ENCODE peak calls at places on chromosome 12, in six cellular contexts. B, S, Q, N, G and H are unnamed samples.

GRCh38 chr12:79782197-79782890 is 91.6 kb upstream of the PAWR start:
- DNase-seq in B (no peak), G (no peak), N (no peak), S (peak; percentile 72), Q (no peak), H (no peak)

GRCh38 chr12:93521225-93521854 is 51.1 kb upstream of the SOCS2 start:
- DNase-seq in G (no peak), Q (no peak), S (peak; percentile 19), B (no peak), N (no peak), H (no peak)

GRCh38 chr12:21775130-21775920 is 819 bp upstream of the KCNJ8 start:
- DNase-seq in Q (no peak), S (no peak), B (no peak), G (no peak), N (no peak), H (no peak)

GRCh38 chr12:48694038-48694437 is 12.0 kb upstream of the KANSL2 start:
- DNase-seq in Q (no peak), S (no peak), G (no peak), N (no peak), B (no peak), H (no peak)

GRCh38 chr12:106487664-106488063 is 95.1 kb upstream of the RFX4 start:
- DNase-seq in N (no peak), B (no peak), S (no peak), G (no peak), Q (no peak), H (no peak)

GRCh38 chr12:1213205-1213604 is 222.2 kb downstream of the ERC1 start:
- DNase-seq in B (no peak), S (no peak), N (no peak), G (no peak), Q (peak; percentile 50), H (no peak)

GRCh38 chr12:52210186-52210924 is 18.5 kb upstream of the KRT80 start:
- DNase-seq in Q (no peak), S (peak; percentile 56), B (no peak), N (no peak), G (no peak), H (no peak)

GRCh38 chr12:37541356-37541755 is 775.2 kb upstream of the ALG10B start:
- DNase-seq in G (no peak), B (no peak), N (no peak), S (no peak), Q (no peak), H (no peak)

GRCh38 chr12:12441891-12442461 is 85.1 kb downstream of the BORCS5 start:
- DNase-seq in B (no peak), N (no peak), S (peak; percentile 39), Q (no peak), G (no peak), H (no peak)

GRCh38 chr12:47725893-47726292 is 603 bp upstream of the ENDOU start:
- DNase-seq in S (peak; percentile 89), B (no peak), Q (no peak), G (no peak), N (peak; percentile 17), H (no peak)

GRCh38 chr12:46523863-46524770 is 151.5 kb upstream of the SLC38A2 start:
- DNase-seq in B (peak; percentile 70), G (peak; percentile 61), N (peak; percentile 99), S (peak; percentile 100), Q (peak; percentile 18), H (peak; percentile 40)

GRCh38 chr12:76946451-76946850 is 67.6 kb upstream of the CSRP2 start:
- DNase-seq in Q (no peak), B (no peak), G (no peak), S (no peak), N (no peak), H (no peak)

GRCh38 chr12:6200266-6201198 is at the start of gene CD9:
- DNase-seq in B (peak; percentile 83), G (peak; percentile 94), S (no peak), Q (peak; percentile 24), N (peak; percentile 81), H (peak; percentile 66)

GRCh38 chr12:124392991-124393790 is 98.3 kb downstream of the RFLNA start:
- DNase-seq in S (peak; percentile 58), Q (no peak), G (no peak), B (no peak), N (no peak), H (peak; percentile 82)

GRCh38 chr12:6204533-6205143 is 4.4 kb downstream of the CD9 start:
- DNase-seq in G (no peak), Q (no peak), B (peak; percentile 81), N (no peak), S (no peak), H (no peak)

GRCh38 chr12:31749024-31749704 is 20.3 kb upstream of the AMN1 start:
- DNase-seq in S (peak; percentile 98), B (peak; percentile 100), G (peak; percentile 73), N (peak; percentile 99), Q (peak; percentile 34), H (peak; percentile 98)

GRCh38 chr12:93839076-93839475 is 161.9 kb downstream of the CRADD start:
- DNase-seq in N (no peak), B (no peak), G (no peak), S (peak; percentile 22), Q (no peak), H (peak; percentile 8)